ENCODE peak calls at places on chromosomes 5 and 9, in eight cellular contexts. R is endothelial cell of umbilical vein, E is SK-N-SH, O is HCT116, Z is K562, N is HepG2, J is GM23338, T is GM12878. Y is an unnamed sample.
A peak's percentile ranks its signal among the peaks of the same experiment; 100 is the strongest.

GRCh38 chr5:930853-931252 is 38.2 kb downstream of the TRIP13 start:
- DNase-seq in R (no peak), E (no peak), O (no peak), Z (no peak), N (no peak), J (no peak), T (no peak), Y (no peak)

GRCh38 chr5:54822331-54822700 is 163.1 kb downstream of the ESM1 start:
- DNase-seq in R (no peak), E (no peak), O (no peak), Z (peak; percentile 12), N (no peak), J (no peak), T (no peak), Y (no peak)

GRCh38 chr5:124728331-124729307 is 17.8 kb downstream of the ZNF608 start:
- DNase-seq in R (no peak), E (no peak), O (no peak), Z (peak; percentile 70), N (no peak), J (no peak), T (no peak), Y (no peak)

GRCh38 chr9:77021928-77022782 is 2.7 kb downstream of the FOXB2 start:
- DNase-seq in R (no peak), E (peak; percentile 28), O (no peak), Z (no peak), N (no peak), J (peak; percentile 53), T (no peak), Y (no peak)

GRCh38 chr9:34507556-34507955 is 15.2 kb downstream of the ENHO start:
- DNase-seq in R (no peak), E (no peak), O (no peak), Z (no peak), N (no peak), J (no peak), T (no peak), Y (no peak)

GRCh38 chr5:54854883-54855581 is 130.4 kb downstream of the ESM1 start:
- DNase-seq in R (no peak), E (no peak), O (no peak), Z (no peak), N (no peak), J (no peak), T (no peak), Y (no peak)

GRCh38 chr5:181173420-181174342 is 26.3 kb downstream of the OR2V2 start:
- DNase-seq in R (peak; percentile 43), E (peak; percentile 59), O (peak; percentile 86), Z (peak; percentile 87), N (peak; percentile 39), J (peak; percentile 92), T (peak; percentile 84), Y (peak; percentile 94)

GRCh38 chr5:141875022-141875740 is 3.0 kb downstream of the PCDH1 start:
- DNase-seq in R (no peak), E (no peak), O (no peak), Z (no peak), N (no peak), J (peak; percentile 42), T (no peak), Y (no peak)

GRCh38 chr9:114409103-114409780 is 21.5 kb upstream of the AKNA start:
- DNase-seq in R (no peak), E (no peak), O (no peak), Z (no peak), N (no peak), J (peak; percentile 45), T (no peak), Y (no peak)

GRCh38 chr9:109745335-109746283 is 34.4 kb upstream of the PALM2AKAP2 start:
- DNase-seq in R (no peak), E (no peak), O (no peak), Z (no peak), N (no peak), J (peak; percentile 18), T (no peak), Y (no peak)

GRCh38 chr5:77086611-77087483 is at the start of gene ZBED3:
- DNase-seq in R (peak; percentile 83), E (peak; percentile 88), O (peak; percentile 71), Z (no peak), N (peak; percentile 87), J (peak; percentile 87), T (peak; percentile 30), Y (peak; percentile 77)

GRCh38 chr5:79255786-79256557 is 20.0 kb downstream of the JMY start:
- DNase-seq in R (peak; percentile 48), E (peak; percentile 47), O (peak; percentile 31), Z (peak; percentile 48), N (peak; percentile 45), J (peak; percentile 85), T (no peak), Y (peak; percentile 78)

DNA sequence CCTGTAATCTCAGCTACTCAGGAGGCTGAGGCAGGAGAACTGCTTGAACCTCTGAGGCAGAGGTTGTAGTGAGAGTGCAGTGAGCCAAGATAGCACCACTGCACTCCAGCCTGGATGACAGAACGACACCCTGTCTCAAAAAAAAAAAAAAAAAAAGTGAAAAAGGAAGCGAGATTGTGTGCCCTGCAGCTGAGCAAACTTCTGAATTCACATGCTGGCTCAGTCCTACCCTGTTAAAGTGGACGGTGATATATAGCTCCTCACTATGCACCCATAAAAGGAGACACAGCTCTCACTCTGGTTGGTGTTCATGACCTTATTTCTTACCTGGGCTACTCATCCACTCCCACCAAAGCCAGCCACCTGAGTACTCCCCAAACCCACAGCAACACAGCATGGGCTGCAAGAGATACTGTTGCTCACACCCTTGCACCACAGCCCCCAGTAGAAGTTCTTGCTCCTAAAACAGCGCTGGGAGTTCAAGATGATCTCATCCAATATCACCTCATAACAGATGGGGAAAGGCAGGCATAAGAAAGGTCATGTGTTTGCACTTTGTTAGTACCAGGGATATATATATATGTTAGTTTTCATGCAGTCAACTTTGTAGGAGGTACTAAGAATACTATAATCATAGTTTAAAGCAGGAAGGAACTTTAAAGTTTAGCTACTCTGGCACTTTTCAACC is 4.1 kb downstream of the TTLL11 start:
- DNase-seq in R (no peak), E (no peak), O (no peak), Z (peak; percentile 54), N (no peak), J (no peak), T (no peak), Y (no peak)
- H4K20me1 ChIP-seq in R (no peaks in the 10 kb centered on the region), E (peaks cover 18% of the 10 kb centered on the region), O (no peaks in the 10 kb centered on the region), Z (no peaks in the 10 kb centered on the region), N (no peaks in the 10 kb centered on the region), J (peaks cover 4% of the 10 kb centered on the region), T (no peaks in the 10 kb centered on the region), Y (no peaks in the 10 kb centered on the region)

GRCh38 chr9:99171225-99172128 is 50.3 kb downstream of the ALG2 start:
- DNase-seq in R (no peak), E (no peak), O (no peak), Z (no peak), N (no peak), J (no peak), T (no peak), Y (no peak)

GRCh38 chr9:99169086-99169485 is 52.7 kb downstream of the ALG2 start:
- DNase-seq in R (no peak), E (no peak), O (no peak), Z (no peak), N (no peak), J (peak; percentile 52), T (no peak), Y (no peak)

GRCh38 chr9:99173570-99174504 is 47.9 kb downstream of the ALG2 start:
- DNase-seq in R (no peak), E (no peak), O (no peak), Z (no peak), N (peak; percentile 87), J (no peak), T (no peak), Y (no peak)

GRCh38 chr9:99169982-99170761 is 51.6 kb downstream of the ALG2 start:
- DNase-seq in R (no peak), E (peak; percentile 79), O (no peak), Z (no peak), N (no peak), J (peak; percentile 75), T (no peak), Y (no peak)

GRCh38 chr9:99172129-99173091 is 49.3 kb downstream of the ALG2 start:
- DNase-seq in R (no peak), E (no peak), O (no peak), Z (no peak), N (peak; percentile 76), J (no peak), T (no peak), Y (no peak)
- TF ChIP-seq POLR2AphosphoS5 in R (no peak), E (no peak), O (no peak), Z (no peak), N (no peak), J (no peak), T (no peak), Y (no peak)

GRCh38 chr9:79655571-79655970 is 83.8 kb downstream of the TLE4 start:
- DNase-seq in R (no peak), E (no peak), O (no peak), Z (no peak), N (no peak), J (no peak), T (no peak), Y (no peak)

GRCh38 chr9:79654591-79654990 is 82.8 kb downstream of the TLE4 start:
- DNase-seq in R (peak; percentile 7), E (no peak), O (no peak), Z (no peak), N (no peak), J (no peak), T (no peak), Y (no peak)

GRCh38 chr9:79656127-79656526 is 84.4 kb downstream of the TLE4 start:
- DNase-seq in R (no peak), E (peak; percentile 54), O (no peak), Z (no peak), N (no peak), J (no peak), T (no peak), Y (no peak)

GRCh38 chr9:79651251-79651795 is 79.6 kb downstream of the TLE4 start:
- DNase-seq in R (no peak), E (no peak), O (no peak), Z (no peak), N (no peak), J (peak; percentile 50), T (no peak), Y (no peak)

GRCh38 chr9:79652598-79652997 is 80.8 kb downstream of the TLE4 start:
- DNase-seq in R (no peak), E (no peak), O (no peak), Z (no peak), N (no peak), J (no peak), T (no peak), Y (no peak)
- H4K20me1 ChIP-seq in R (no peaks in the 10 kb centered on the region), E (peaks cover 10% of the 10 kb centered on the region), O (no peaks in the 10 kb centered on the region), Z (no peaks in the 10 kb centered on the region), N (no peaks in the 10 kb centered on the region), J (peaks cover 3% of the 10 kb centered on the region), T (no peaks in the 10 kb centered on the region), Y (no peaks in the 10 kb centered on the region)

DNA sequence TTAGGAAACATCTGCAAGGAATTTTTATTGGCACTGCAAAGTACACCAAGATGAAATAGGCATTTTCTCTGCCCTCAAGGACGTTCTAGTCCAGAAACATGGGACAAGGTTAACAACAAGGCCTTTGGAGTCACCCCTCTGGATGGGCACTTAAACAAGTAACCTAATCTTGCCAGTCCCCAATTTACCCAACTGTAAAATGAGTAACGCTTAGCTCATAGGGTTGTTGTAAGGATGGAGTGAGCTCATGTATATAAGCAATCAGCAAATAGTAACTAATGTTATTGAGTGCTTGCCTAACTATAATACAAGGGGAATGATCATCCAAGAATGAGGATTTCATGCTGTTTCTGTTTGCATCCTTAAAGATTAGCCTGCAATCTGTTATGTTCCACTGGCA is 189.3 kb downstream of the PAPPA start:
- DNase-seq in R (no peak), E (no peak), O (no peak), Z (no peak), N (no peak), J (no peak), T (no peak), Y (no peak)
- TF ChIP-seq POLR2AphosphoS5 in R (no peak), E (no peak), O (no peak), Z (no peak), N (no peak), J (no peak), T (no peak), Y (no peak)

GRCh38 chr5:10757043-10757442 is 4.0 kb downstream of the DAP start:
- DNase-seq in R (no peak), E (no peak), O (no peak), Z (no peak), N (no peak), J (peak; percentile 33), T (no peak), Y (no peak)
- H4K20me1 ChIP-seq in R (peaks cover 1% of the 10 kb centered on the region), E (peaks cover 56% of the 10 kb centered on the region), O (no peaks in the 10 kb centered on the region), Z (peaks cover 35% of the 10 kb centered on the region), N (peaks cover 23% of the 10 kb centered on the region), J (peaks cover 9% of the 10 kb centered on the region), T (no peaks in the 10 kb centered on the region), Y (peaks cover 3% of the 10 kb centered on the region)

Y was measured in H1.